ENCODE peak calls at places on chromosomes 11 and 22, in ten cellular contexts. C, D, B, A, Q, L, T, I, F and X are unnamed samples.

GRCh38 chr11:19368726-19369364 is 128.1 kb upstream of the E2F8 start:
- DNase-seq in A (no peak), T (no peak), D (no peak), Q (peak), F (no peak), B (no peak), L (no peak), I (peak), C (no peak), X (no peak)

GRCh38 chr11:35524780-35525179 is 636 bp downstream of the PAMR1 start:
- DNase-seq in D (no peak), Q (no peak), F (no peak), T (no peak), A (no peak), I (peak), B (no peak), C (no peak), L (no peak), X (no peak)

GRCh38 chr11:65793144-65793581 is 6.3 kb downstream of the OVOL1 start:
- DNase-seq in L (no peak), Q (no peak), B (no peak), A (no peak), I (no peak), F (peak), T (peak), C (no peak), D (no peak), X (no peak)

GRCh38 chr11:65787649-65788622 is 1.1 kb downstream of the OVOL1 start:
- DNase-seq in Q (peak), I (no peak), B (no peak), F (no peak), T (peak), C (no peak), D (no peak), L (no peak), A (no peak), X (no peak)

GRCh38 chr11:125429174-125429707 is 66.8 kb downstream of the FEZ1 start:
- DNase-seq in C (no peak), F (peak), Q (peak), B (peak), I (peak), T (peak), A (no peak), D (no peak), L (peak), X (no peak)

GRCh38 chr11:76902121-76903014 is 41.6 kb downstream of the ACER3 start:
- DNase-seq in I (no peak), T (no peak), F (no peak), L (no peak), Q (no peak), D (no peak), B (no peak), C (no peak), A (no peak), X (no peak)

GRCh38 chr22:46813816-46814597 is 51.6 kb downstream of the TBC1D22A start:
- DNase-seq in Q (no peak), T (no peak), L (no peak), I (peak), D (no peak), F (no peak), B (no peak), C (no peak), A (no peak), X (no peak)

GRCh38 chr11:86669424-86669823 is 3.0 kb downstream of the ME3 start:
- DNase-seq in T (no peak), D (no peak), I (no peak), Q (no peak), B (no peak), F (no peak), A (no peak), L (no peak), C (no peak), X (no peak)

GRCh38 chr11:746289-747175 is 732 bp upstream of the TALDO1 start:
- DNase-seq in B (no peak), D (no peak), Q (peak), C (no peak), I (no peak), T (no peak), F (peak), A (no peak), L (no peak), X (no peak)

GRCh38 chr11:130197386-130198035 is 37.9 kb downstream of the ST14 start:
- DNase-seq in T (no peak), L (no peak), F (no peak), D (no peak), A (no peak), B (no peak), I (no peak), C (no peak), Q (no peak), X (no peak)

GRCh38 chr11:89495951-89496350 is 4.8 kb upstream of the NOX4 start:
- DNase-seq in L (no peak), I (peak), Q (no peak), B (no peak), F (no peak), T (peak), A (no peak), C (no peak), D (no peak), X (no peak)

GRCh38 chr11:16801288-16801980 is 63.0 kb downstream of the C11orf58 start:
- DNase-seq in C (no peak), T (no peak), A (no peak), L (no peak), Q (no peak), I (no peak), F (no peak), D (no peak), B (no peak), X (no peak)

GRCh38 chr22:47295226-47295901 is 532.9 kb downstream of the TBC1D22A start:
- DNase-seq in Q (no peak), B (no peak), A (no peak), D (no peak), T (no peak), F (no peak), I (no peak), C (no peak), L (no peak), X (no peak)

GRCh38 chr11:128632151-128632791 is 44.9 kb upstream of the ETS1 start:
- DNase-seq in T (no peak), L (no peak), A (no peak), B (peak), C (no peak), I (peak), F (peak), Q (peak), D (no peak), X (no peak)

GRCh38 chr22:41043727-41044126 is 48.7 kb upstream of the EP300 start:
- DNase-seq in L (no peak), B (no peak), I (no peak), A (no peak), C (no peak), D (no peak), Q (no peak), T (no peak), F (no peak), X (no peak)

GRCh38 chr22:23833911-23834317 is 4.9 kb downstream of the DERL3 start:
- DNase-seq in D (no peak), L (no peak), T (no peak), F (no peak), I (no peak), B (no peak), A (no peak), Q (no peak), C (peak), X (no peak)

GRCh38 chr11:36702330-36703054 is 104.5 kb upstream of the RAG2 start:
- DNase-seq in L (peak), B (no peak), F (peak), A (no peak), Q (peak), I (peak), T (peak), C (no peak), D (no peak), X (no peak)

GRCh38 chr11:106950067-106950491 is 68.2 kb downstream of the GUCY1A2 start:
- DNase-seq in I (no peak), T (no peak), Q (no peak), C (no peak), D (no peak), A (no peak), B (no peak), L (no peak), F (no peak), X (no peak)

GRCh38 chr11:117385906-117386305 is 58.3 kb downstream of the CEP164 start:
- DNase-seq in C (no peak), B (no peak), D (no peak), T (no peak), I (no peak), L (no peak), Q (no peak), A (no peak), F (no peak), X (no peak)

GRCh38 chr11:79167510-79168188 is 273.2 kb downstream of the TENM4 start:
- DNase-seq in F (no peak), C (no peak), D (no peak), A (no peak), T (no peak), I (no peak), Q (no peak), L (no peak), B (no peak), X (no peak)

GRCh38 chr11:72010529-72011233 is 12.0 kb downstream of the IL18BP start:
- DNase-seq in D (no peak), T (no peak), F (no peak), B (no peak), L (no peak), C (no peak), A (no peak), Q (no peak), I (no peak), X (no peak)

GRCh38 chr22:46829140-46829891 is 66.9 kb downstream of the TBC1D22A start:
- DNase-seq in C (no peak), T (no peak), L (no peak), B (no peak), Q (no peak), D (no peak), A (no peak), I (peak), F (no peak), X (no peak)

GRCh38 chr11:77046060-77046501 is 11.9 kb downstream of the B3GNT6 start:
- DNase-seq in B (peak), T (peak), Q (peak), C (no peak), A (peak), L (peak), D (peak), F (peak), I (no peak), X (no peak)

GRCh38 chr11:126480015-126480409 is 124.5 kb downstream of the ST3GAL4 start:
- DNase-seq in B (no peak), I (no peak), L (no peak), T (no peak), A (no peak), Q (no peak), D (no peak), C (no peak), F (no peak), X (no peak)

GRCh38 chr22:17972385-17973181 is 51.8 kb downstream of the MICAL3 start:
- DNase-seq in I (peak), D (no peak), T (peak), B (no peak), A (no peak), F (no peak), Q (no peak), L (no peak), C (no peak), X (no peak)

GRCh38 chr22:44331881-44332714 is 19.3 kb upstream of the SHISAL1 start:
- DNase-seq in D (no peak), B (no peak), Q (no peak), T (no peak), C (no peak), F (peak), A (no peak), I (peak), L (no peak), X (no peak)

GRCh38 chr22:45602824-45603301 is 68.8 kb upstream of the ATXN10 start:
- DNase-seq in T (no peak), D (no peak), B (no peak), C (no peak), F (no peak), Q (peak), L (no peak), I (peak), A (no peak), X (no peak)

GRCh38 chr11:66619080-66619554 is 2.7 kb downstream of the RBM14 start:
- DNase-seq in I (peak), F (no peak), A (peak), C (no peak), D (no peak), T (peak), Q (no peak), B (no peak), L (no peak), X (no peak)

GRCh38 chr11:62556102-62556871 is 9.7 kb upstream of the AHNAK start:
- DNase-seq in C (peak), F (no peak), A (peak), Q (peak), D (peak), B (peak), T (peak), I (peak), L (no peak), X (peak)

GRCh38 chr11:2684581-2684980 is 15.2 kb downstream of the KCNQ1OT1 start:
- DNase-seq in Q (no peak), B (no peak), L (no peak), T (no peak), A (no peak), I (no peak), D (no peak), F (no peak), C (no peak), X (no peak)

GRCh38 chr11:68601147-68601546 is 83.2 kb upstream of the GAL start:
- DNase-seq in B (no peak), Q (no peak), F (no peak), C (no peak), I (no peak), L (no peak), T (no peak), D (no peak), A (no peak), X (no peak)

GRCh38 chr11:46858920-46859531 is 12.9 kb upstream of the CKAP5 start:
- DNase-seq in B (no peak), C (no peak), L (no peak), T (peak), F (no peak), D (no peak), I (no peak), A (no peak), Q (no peak), X (no peak)

GRCh38 chr11:66470015-66470414 is 3.3 kb downstream of the PELI3 start:
- DNase-seq in B (no peak), A (no peak), F (no peak), Q (no peak), T (no peak), D (no peak), I (no peak), L (no peak), C (no peak), X (no peak)

GRCh38 chr11:106186630-106187029 is 109.2 kb downstream of the AASDHPPT start:
- DNase-seq in D (no peak), T (no peak), L (no peak), Q (no peak), B (no peak), F (no peak), A (no peak), C (no peak), I (no peak), X (no peak)

GRCh38 chr11:78465169-78465942 is 47.7 kb upstream of the GAB2 start:
- DNase-seq in A (no peak), B (no peak), F (no peak), Q (peak), C (peak), D (no peak), T (no peak), I (no peak), L (peak), X (no peak)

GRCh38 chr11:109865558-109866186 is 227.5 kb upstream of the ZC3H12C start:
- DNase-seq in Q (no peak), D (no peak), T (peak), L (no peak), C (no peak), F (peak), B (no peak), I (no peak), A (no peak), X (no peak)

GRCh38 chr11:128207861-128208321 is 379.5 kb downstream of the ETS1 start:
- DNase-seq in L (no peak), A (no peak), Q (no peak), I (peak), F (no peak), T (no peak), C (no peak), D (no peak), B (no peak), X (no peak)